ENCODE peak calls at places on chromosomes 7 and 10, in seven cellular contexts. One of them, this sample, is unnamed.

GRCh38 chr10:71443676-71444075 is 47.0 kb downstream of the CDH23 start:
- DNase-seq in left ventricle myocardium inferior: no peak
- DNase-seq in right lobe of liver: no peak
- DNase-seq in tibial nerve: no peak
- DNase-seq in GM23248: no peak
- DNase-seq in colonic mucosa: no peak
- DNase-seq in fibroblast of lung: no peak
- DNase-seq in this sample: no peak

GRCh38 chr10:119724630-119725549 is 960 bp upstream of the INPP5F start:
- DNase-seq in left ventricle myocardium inferior: no peak
- DNase-seq in tibial nerve: peak; percentile 24
- DNase-seq in fibroblast of lung: peak; percentile 36
- DNase-seq in GM23248: peak; percentile 48
- DNase-seq in colonic mucosa: no peak
- DNase-seq in right lobe of liver: no peak
- DNase-seq in this sample: no peak

GRCh38 chr10:97065128-97065527 is 120.6 kb downstream of the SLIT1 start:
- DNase-seq in tibial nerve: no peak
- DNase-seq in left ventricle myocardium inferior: no peak
- DNase-seq in fibroblast of lung: no peak
- DNase-seq in right lobe of liver: no peak
- DNase-seq in colonic mucosa: no peak
- DNase-seq in GM23248: peak; percentile 14
- DNase-seq in this sample: no peak

GRCh38 chr7:105876964-105877601 is 684 bp upstream of the ATXN7L1 start:
- DNase-seq in left ventricle myocardium inferior: peak; percentile 32
- DNase-seq in GM23248: peak; percentile 71
- DNase-seq in tibial nerve: no peak
- DNase-seq in colonic mucosa: peak; percentile 80
- DNase-seq in right lobe of liver: peak; percentile 57
- DNase-seq in fibroblast of lung: peak; percentile 53
- DNase-seq in this sample: peak; percentile 52

GRCh38 chr10:85868627-85869499 is 497.7 kb downstream of the GRID1 start:
- DNase-seq in GM23248: no peak
- DNase-seq in right lobe of liver: no peak
- DNase-seq in left ventricle myocardium inferior: no peak
- DNase-seq in fibroblast of lung: no peak
- DNase-seq in colonic mucosa: no peak
- DNase-seq in tibial nerve: no peak
- DNase-seq in this sample: no peak

GRCh38 chr10:113539789-113540188 is 13.1 kb upstream of the HABP2 start:
- DNase-seq in right lobe of liver: peak; percentile 73
- DNase-seq in GM23248: peak; percentile 90
- DNase-seq in left ventricle myocardium inferior: no peak
- DNase-seq in fibroblast of lung: peak; percentile 19
- DNase-seq in colonic mucosa: no peak
- DNase-seq in tibial nerve: peak; percentile 10
- DNase-seq in this sample: no peak

GRCh38 chr10:24382979-24383663 is 174.2 kb downstream of the KIAA1217 start:
- DNase-seq in fibroblast of lung: no peak
- DNase-seq in tibial nerve: no peak
- DNase-seq in colonic mucosa: peak; percentile 63
- DNase-seq in GM23248: no peak
- DNase-seq in left ventricle myocardium inferior: no peak
- DNase-seq in right lobe of liver: no peak
- DNase-seq in this sample: peak; percentile 66

GRCh38 chr10:52390388-52390787 is 76.3 kb downstream of the DKK1 start:
- DNase-seq in colonic mucosa: no peak
- DNase-seq in GM23248: no peak
- DNase-seq in fibroblast of lung: no peak
- DNase-seq in left ventricle myocardium inferior: no peak
- DNase-seq in right lobe of liver: no peak
- DNase-seq in tibial nerve: no peak
- DNase-seq in this sample: no peak

GRCh38 chr7:29035044-29035740 is 77.1 kb upstream of the TRIL start:
- DNase-seq in left ventricle myocardium inferior: no peak
- DNase-seq in tibial nerve: no peak
- DNase-seq in fibroblast of lung: peak; percentile 67
- DNase-seq in GM23248: peak; percentile 94
- DNase-seq in right lobe of liver: no peak
- DNase-seq in colonic mucosa: no peak
- DNase-seq in this sample: no peak

GRCh38 chr7:116805100-116805544 is 57.3 kb upstream of the CAPZA2 start:
- DNase-seq in colonic mucosa: no peak
- DNase-seq in tibial nerve: peak; percentile 50
- DNase-seq in right lobe of liver: no peak
- DNase-seq in left ventricle myocardium inferior: no peak
- DNase-seq in fibroblast of lung: peak; percentile 77
- DNase-seq in GM23248: peak; percentile 76
- DNase-seq in this sample: no peak

GRCh38 chr10:79072994-79073654 is 4.4 kb downstream of the ZMIZ1 start:
- DNase-seq in left ventricle myocardium inferior: no peak
- DNase-seq in fibroblast of lung: no peak
- DNase-seq in GM23248: no peak
- DNase-seq in colonic mucosa: peak; percentile 41
- DNase-seq in tibial nerve: no peak
- DNase-seq in right lobe of liver: no peak
- DNase-seq in this sample: no peak

GRCh38 chr7:151599401-151600227 is 79.9 kb upstream of the RHEB start:
- DNase-seq in left ventricle myocardium inferior: no peak
- DNase-seq in fibroblast of lung: peak; percentile 92
- DNase-seq in tibial nerve: peak; percentile 37
- DNase-seq in GM23248: peak; percentile 95
- DNase-seq in colonic mucosa: no peak
- DNase-seq in right lobe of liver: no peak
- DNase-seq in this sample: no peak

GRCh38 chr10:135601-136464 is 578 bp downstream of the ZMYND11 start:
- DNase-seq in fibroblast of lung: peak; percentile 62
- DNase-seq in right lobe of liver: peak; percentile 76
- DNase-seq in tibial nerve: peak; percentile 50
- DNase-seq in left ventricle myocardium inferior: peak; percentile 65
- DNase-seq in GM23248: peak; percentile 79
- DNase-seq in colonic mucosa: peak; percentile 70
- DNase-seq in this sample: peak; percentile 68

GRCh38 chr7:66630529-66630928 is 1.8 kb downstream of the KCTD7 start:
- DNase-seq in fibroblast of lung: no peak
- DNase-seq in right lobe of liver: no peak
- DNase-seq in tibial nerve: no peak
- DNase-seq in left ventricle myocardium inferior: no peak
- DNase-seq in colonic mucosa: no peak
- DNase-seq in GM23248: peak; percentile 7
- DNase-seq in this sample: no peak

GRCh38 chr7:26856481-26856880 is 7.9 kb downstream of the SKAP2 start:
- DNase-seq in right lobe of liver: no peak
- DNase-seq in tibial nerve: no peak
- DNase-seq in fibroblast of lung: peak; percentile 76
- DNase-seq in colonic mucosa: no peak
- DNase-seq in GM23248: peak; percentile 46
- DNase-seq in left ventricle myocardium inferior: no peak
- DNase-seq in this sample: no peak

GRCh38 chr7:26858735-26859134 is 5.7 kb downstream of the SKAP2 start:
- DNase-seq in GM23248: no peak
- DNase-seq in colonic mucosa: peak; percentile 27
- DNase-seq in left ventricle myocardium inferior: no peak
- DNase-seq in fibroblast of lung: no peak
- DNase-seq in right lobe of liver: no peak
- DNase-seq in tibial nerve: no peak
- DNase-seq in this sample: no peak

GRCh38 chr7:26858229-26858568 is 6.2 kb downstream of the SKAP2 start:
- DNase-seq in tibial nerve: no peak
- DNase-seq in left ventricle myocardium inferior: no peak
- DNase-seq in GM23248: no peak
- DNase-seq in fibroblast of lung: no peak
- DNase-seq in colonic mucosa: no peak
- DNase-seq in right lobe of liver: no peak
- DNase-seq in this sample: no peak

GRCh38 chr7:26857170-26857533 is 7.2 kb downstream of the SKAP2 start:
- DNase-seq in fibroblast of lung: no peak
- DNase-seq in left ventricle myocardium inferior: no peak
- DNase-seq in GM23248: no peak
- DNase-seq in tibial nerve: no peak
- DNase-seq in colonic mucosa: no peak
- DNase-seq in right lobe of liver: no peak
- DNase-seq in this sample: no peak

DNA sequence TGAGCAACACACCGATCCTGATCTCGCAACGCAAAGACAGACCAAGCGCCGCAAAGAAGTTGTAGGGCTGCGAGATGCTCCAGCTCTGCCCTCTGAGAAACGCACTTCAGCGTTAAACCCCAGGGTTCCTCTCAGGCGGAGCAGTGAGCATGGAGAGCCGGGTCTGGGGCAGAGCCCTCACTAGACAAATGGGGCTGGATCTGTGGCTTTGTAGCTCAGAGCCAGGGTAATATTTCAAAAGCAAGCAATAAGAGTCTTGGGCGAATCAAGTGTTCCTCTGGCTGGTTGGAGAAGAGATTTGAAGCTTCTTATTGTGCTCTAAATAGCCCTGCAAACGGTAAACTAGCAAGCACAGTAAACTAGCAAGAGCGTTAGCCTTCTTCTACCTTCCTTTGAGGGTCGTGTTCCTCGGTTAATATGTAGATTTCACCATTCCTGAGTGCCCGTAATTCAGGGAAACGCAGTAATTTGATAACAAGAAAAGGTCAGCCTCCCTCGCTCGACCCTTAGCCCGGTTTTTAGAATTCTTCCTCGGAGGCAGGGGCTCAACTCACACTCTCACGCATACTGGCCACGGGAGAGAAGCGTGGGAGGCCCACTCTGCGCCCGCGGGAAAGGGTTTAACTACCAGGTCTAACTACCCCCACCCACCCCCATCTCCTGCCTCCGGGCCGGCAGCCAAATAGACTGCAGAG is 6.7 kb downstream of the SKAP2 start:
- DNase-seq in fibroblast of lung: peak; percentile 85
- DNase-seq in right lobe of liver: peak; percentile 25
- DNase-seq in GM23248: no peak
- DNase-seq in left ventricle myocardium inferior: no peak
- DNase-seq in colonic mucosa: peak; percentile 68
- DNase-seq in tibial nerve: peak; percentile 11
- DNase-seq in this sample: no peak
- H3K4me3 ChIP-seq in fibroblast of lung: peak overlapping the region; percentile 49
- H3K4me3 ChIP-seq in right lobe of liver: no peak overlapping the region
- H3K4me3 ChIP-seq in GM23248: no peak overlapping the region
- H3K4me3 ChIP-seq in left ventricle myocardium inferior: peak overlapping the region; percentile 4
- H3K4me3 ChIP-seq in colonic mucosa: peak overlapping the region; percentile 4
- H3K4me3 ChIP-seq in tibial nerve: peak overlapping the region; percentile 10
- H3K4me3 ChIP-seq in this sample: peak overlapping the region; percentile 19

GRCh38 chr10:78000206-78000605 is 29.1 kb downstream of the POLR3A start:
- DNase-seq in fibroblast of lung: no peak
- DNase-seq in tibial nerve: no peak
- DNase-seq in left ventricle myocardium inferior: no peak
- DNase-seq in colonic mucosa: no peak
- DNase-seq in right lobe of liver: no peak
- DNase-seq in GM23248: no peak
- DNase-seq in this sample: no peak
- H3K36me3 ChIP-seq in fibroblast of lung: peaks cover 12% of the 10 kb centered on the region
- H3K36me3 ChIP-seq in tibial nerve: peaks cover 71% of the 10 kb centered on the region
- H3K36me3 ChIP-seq in left ventricle myocardium inferior: peaks cover 69% of the 10 kb centered on the region
- H3K36me3 ChIP-seq in colonic mucosa: peaks cover 29% of the 10 kb centered on the region
- H3K36me3 ChIP-seq in right lobe of liver: peaks cover 63% of the 10 kb centered on the region
- H3K36me3 ChIP-seq in GM23248: peaks cover 46% of the 10 kb centered on the region
- H3K36me3 ChIP-seq in this sample: peaks cover 69% of the 10 kb centered on the region

GRCh38 chr7:428896-429827 is 90.5 kb downstream of the PDGFA start:
- DNase-seq in right lobe of liver: no peak
- DNase-seq in GM23248: no peak
- DNase-seq in fibroblast of lung: no peak
- DNase-seq in colonic mucosa: no peak
- DNase-seq in left ventricle myocardium inferior: no peak
- DNase-seq in tibial nerve: no peak
- DNase-seq in this sample: no peak
- H3K27me3 ChIP-seq in right lobe of liver: no peaks in the 10 kb centered on the region
- H3K27me3 ChIP-seq in GM23248: peaks cover 19% of the 10 kb centered on the region
- H3K27me3 ChIP-seq in fibroblast of lung: peaks cover 7% of the 10 kb centered on the region
- H3K27me3 ChIP-seq in colonic mucosa: no peaks in the 10 kb centered on the region
- H3K27me3 ChIP-seq in left ventricle myocardium inferior: peaks cover 32% of the 10 kb centered on the region
- H3K27me3 ChIP-seq in tibial nerve: no peaks in the 10 kb centered on the region
- H3K27me3 ChIP-seq in this sample: no peaks in the 10 kb centered on the region

GRCh38 chr7:50309736-50310135 is 5.2 kb downstream of the IKZF1 start:
- DNase-seq in left ventricle myocardium inferior: no peak
- DNase-seq in tibial nerve: no peak
- DNase-seq in fibroblast of lung: no peak
- DNase-seq in GM23248: no peak
- DNase-seq in colonic mucosa: no peak
- DNase-seq in right lobe of liver: no peak
- DNase-seq in this sample: no peak
- H3K4me3 ChIP-seq in left ventricle myocardium inferior: no peak overlapping the region
- H3K4me3 ChIP-seq in tibial nerve: no peak overlapping the region
- H3K4me3 ChIP-seq in fibroblast of lung: no peak overlapping the region
- H3K4me3 ChIP-seq in GM23248: no peak overlapping the region
- H3K4me3 ChIP-seq in colonic mucosa: no peak overlapping the region
- H3K4me3 ChIP-seq in right lobe of liver: no peak overlapping the region
- H3K4me3 ChIP-seq in this sample: no peak overlapping the region

GRCh38 chr7:8015746-8016120 is 47.1 kb downstream of the GLCCI1 start:
- DNase-seq in colonic mucosa: no peak
- DNase-seq in left ventricle myocardium inferior: no peak
- DNase-seq in right lobe of liver: no peak
- DNase-seq in tibial nerve: no peak
- DNase-seq in GM23248: no peak
- DNase-seq in fibroblast of lung: no peak
- DNase-seq in this sample: no peak
- H3K36me3 ChIP-seq in colonic mucosa: no peaks in the 10 kb centered on the region
- H3K36me3 ChIP-seq in left ventricle myocardium inferior: no peaks in the 10 kb centered on the region
- H3K36me3 ChIP-seq in right lobe of liver: no peaks in the 10 kb centered on the region
- H3K36me3 ChIP-seq in tibial nerve: peaks cover 27% of the 10 kb centered on the region
- H3K36me3 ChIP-seq in GM23248: no peaks in the 10 kb centered on the region
- H3K36me3 ChIP-seq in fibroblast of lung: no peaks in the 10 kb centered on the region
- H3K36me3 ChIP-seq in this sample: no peaks in the 10 kb centered on the region

DNA sequence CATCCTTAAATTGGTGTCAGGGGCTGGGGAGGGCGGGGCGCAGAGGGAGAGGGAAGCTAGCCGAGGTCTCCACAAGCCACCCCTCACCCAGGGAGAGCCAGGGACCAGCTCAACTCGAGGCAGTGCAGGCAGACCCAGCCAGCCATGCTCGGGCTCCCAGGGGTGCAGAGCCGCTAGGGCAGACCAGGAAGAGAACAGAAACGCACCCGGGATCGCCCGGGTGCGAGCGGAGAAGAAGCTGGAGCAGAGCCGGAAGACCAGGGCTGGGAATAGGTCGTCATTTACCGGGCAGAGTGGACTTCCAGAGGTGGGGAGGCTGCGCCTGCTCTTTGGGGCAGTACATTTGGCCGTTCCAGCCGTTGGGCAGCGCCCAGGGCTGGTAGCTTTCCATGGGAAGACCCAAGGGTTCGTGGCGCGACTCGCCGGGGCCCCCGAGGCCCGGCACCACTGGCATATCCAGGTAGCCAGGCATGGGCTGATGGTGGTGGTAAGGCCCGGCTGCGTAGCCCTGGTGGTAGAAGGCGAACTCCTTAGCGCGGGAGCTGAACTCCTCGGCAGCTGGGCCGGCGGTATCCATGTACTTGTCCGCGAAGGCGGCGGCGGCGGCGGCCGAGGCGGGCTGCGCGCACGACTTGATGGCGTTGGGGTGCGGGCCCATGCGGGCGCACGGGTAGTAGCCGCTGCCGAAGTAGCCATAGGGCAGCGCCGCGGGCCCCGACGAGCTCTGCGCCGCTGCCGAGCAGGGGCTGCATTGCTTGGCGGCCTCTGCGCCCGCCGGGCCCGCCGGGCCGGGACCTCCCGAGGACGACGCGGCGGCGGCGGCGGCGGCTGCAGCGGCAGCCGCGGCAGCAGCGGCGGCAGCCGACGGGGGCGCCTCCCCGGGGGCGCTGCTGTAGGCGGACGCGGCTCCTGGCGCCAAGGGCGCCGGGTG is 755 bp downstream of the HOXA13 start:
- DNase-seq in left ventricle myocardium inferior: no peak
- DNase-seq in fibroblast of lung: no peak
- DNase-seq in colonic mucosa: peak; percentile 39
- DNase-seq in tibial nerve: no peak
- DNase-seq in right lobe of liver: no peak
- DNase-seq in GM23248: peak; percentile 70
- DNase-seq in this sample: no peak
- H3K27me3 ChIP-seq in left ventricle myocardium inferior: peaks cover 99% of the 10 kb centered on the region
- H3K27me3 ChIP-seq in fibroblast of lung: peaks cover 73% of the 10 kb centered on the region
- H3K27me3 ChIP-seq in colonic mucosa: peaks cover 4% of the 10 kb centered on the region
- H3K27me3 ChIP-seq in tibial nerve: peaks cover 7% of the 10 kb centered on the region
- H3K27me3 ChIP-seq in right lobe of liver: peaks cover 31% of the 10 kb centered on the region
- H3K27me3 ChIP-seq in GM23248: peaks cover 28% of the 10 kb centered on the region
- H3K27me3 ChIP-seq in this sample: peaks cover 100% of the 10 kb centered on the region

This sample was measured in stomach.